ENCODE peak calls at places on chromosomes 16 and 17, in ten cellular contexts. S is mucosa of descending colon, M is tibial artery, H is Caco-2, V is bronchial epithelial cell, N is left ventricle myocardium inferior, Q is neural progenitor cell, D is thoracic aorta, F is foreskin fibroblast, J is PC-9. R is an unnamed sample.
A peak's percentile ranks its signal among the peaks of the same experiment; 100 is the strongest.

GRCh38 chr17:73427198-73427597 is 115.4 kb upstream of the CDC42EP4 start:
- DNase-seq in S (no peak), M (no peak), H (no peak), V (no peak), N (no peak), Q (no peak), D (no peak), F (no peak), J (no peak), R (no peak)

GRCh38 chr16:12879812-12880211 is 21.6 kb upstream of the SHISA9 start:
- DNase-seq in S (no peak), M (no peak), H (no peak), V (no peak), N (no peak), Q (no peak), D (no peak), F (no peak), J (no peak), R (no peak)

GRCh38 chr17:63506627-63507026 is 16.5 kb upstream of the KCNH6 start:
- DNase-seq in S (no peak), M (no peak), H (no peak), V (no peak), N (no peak), Q (no peak), D (no peak), F (no peak), J (no peak), R (no peak)

GRCh38 chr17:63382826-63383225 is 63.3 kb downstream of the CYB561 start:
- DNase-seq in S (no peak), M (no peak), H (no peak), V (peak; percentile 24), N (no peak), Q (no peak), D (no peak), F (no peak), J (no peak), R (no peak)

GRCh38 chr17:37278247-37278894 is 97.4 kb upstream of the C17orf78 start:
- DNase-seq in S (no peak), M (no peak), H (no peak), V (peak; percentile 31), N (no peak), Q (no peak), D (no peak), F (no peak), J (peak; percentile 16), R (no peak)

GRCh38 chr16:4414187-4414909 is 2.0 kb downstream of the CORO7 start:
- DNase-seq in S (no peak), M (no peak), H (no peak), V (peak; percentile 47), N (no peak), Q (no peak), D (no peak), F (no peak), J (no peak), R (no peak)

GRCh38 chr16:70428178-70428998 is 10.5 kb downstream of the ST3GAL2 start:
- DNase-seq in S (peak; percentile 92), M (peak; percentile 83), H (peak; percentile 99), V (peak; percentile 85), N (peak; percentile 97), Q (peak; percentile 75), D (peak; percentile 80), F (peak; percentile 93), J (peak; percentile 89), R (peak; percentile 96)

GRCh38 chr16:85759136-85759535 is 8.2 kb upstream of the C16orf74 start:
- DNase-seq in S (no peak), M (no peak), H (no peak), V (no peak), N (no peak), Q (no peak), D (no peak), F (no peak), J (no peak), R (no peak)

GRCh38 chr17:49404371-49404770 is 10.3 kb downstream of the PHB1 start:
- DNase-seq in S (no peak), M (no peak), H (peak; percentile 40), V (no peak), N (no peak), Q (no peak), D (no peak), F (no peak), J (no peak), R (no peak)

GRCh38 chr17:3735515-3735914 is 11.8 kb downstream of the HASPIN start:
- DNase-seq in S (no peak), M (no peak), H (no peak), V (no peak), N (no peak), Q (no peak), D (no peak), F (no peak), J (no peak), R (no peak)

GRCh38 chr16:82311528-82311927 is 141.5 kb upstream of the MPHOSPH6 start:
- DNase-seq in S (no peak), M (no peak), H (no peak), V (no peak), N (no peak), Q (no peak), D (no peak), F (no peak), J (no peak), R (no peak)

GRCh38 chr17:51645056-51645455 is 384.7 kb downstream of the UTP18 start:
- DNase-seq in S (no peak), M (no peak), H (no peak), V (no peak), N (no peak), Q (no peak), D (no peak), F (no peak), J (no peak), R (no peak)

GRCh38 chr16:48501516-48502377 is 108.2 kb downstream of the N4BP1 start:
- DNase-seq in S (no peak), M (no peak), H (no peak), V (no peak), N (no peak), Q (no peak), D (no peak), F (no peak), J (no peak), R (no peak)

GRCh38 chr17:28272166-28272565 is 46.8 kb upstream of the TMEM97 start:
- DNase-seq in S (no peak), M (no peak), H (no peak), V (no peak), N (no peak), Q (no peak), D (no peak), F (no peak), J (no peak), R (no peak)

GRCh38 chr17:48494335-48494734 is 36.5 kb downstream of the HOXB1 start:
- DNase-seq in S (no peak), M (no peak), H (no peak), V (peak; percentile 58), N (no peak), Q (no peak), D (no peak), F (peak; percentile 42), J (no peak), R (no peak)

GRCh38 chr16:11296706-11297491 is 15.8 kb upstream of the PRM1 start:
- DNase-seq in S (no peak), M (no peak), H (no peak), V (peak; percentile 53), N (no peak), Q (no peak), D (no peak), F (no peak), J (no peak), R (no peak)
- H3K4me3 ChIP-seq in S (no peak overlapping the region), M (no peak overlapping the region), H (no peak overlapping the region), V (no peak overlapping the region), N (peak overlapping the region; percentile 47), Q (no peak overlapping the region), D (peak overlapping the region; percentile 61), F (peak overlapping the region; percentile 10), J (no peak overlapping the region), R (peak overlapping the region; percentile 14)

GRCh38 chr16:87347932-87348615 is 30.9 kb upstream of the C16orf95 start:
- DNase-seq in S (no peak), M (no peak), H (no peak), V (no peak), N (no peak), Q (no peak), D (no peak), F (no peak), J (no peak), R (peak; percentile 3)
- TF ChIP-seq CTCF in S (no peak), M (no peak), H (no peak), V (no peak), N (no peak), Q (no peak), D (no peak), F (no peak), J (no peak), R (no peak)

GRCh38 chr17:42019509-42020404 is at the start of gene NKIRAS2:
- DNase-seq in S (peak; percentile 95), M (peak; percentile 94), H (peak; percentile 97), V (peak; percentile 74), N (peak; percentile 95), Q (peak; percentile 96), D (peak; percentile 67), F (peak; percentile 87), J (peak; percentile 91), R (peak; percentile 95)

GRCh38 chr17:42016952-42017865 is at the start of gene DNAJC7:
- DNase-seq in S (peak; percentile 91), M (peak; percentile 91), H (peak; percentile 93), V (peak; percentile 70), N (peak; percentile 92), Q (peak; percentile 97), D (peak; percentile 75), F (peak; percentile 91), J (peak; percentile 81), R (peak; percentile 90)

GRCh38 chr17:42018988-42019387 is 902 bp upstream of the NKIRAS2 start:
- DNase-seq in S (no peak), M (no peak), H (no peak), V (no peak), N (no peak), Q (no peak), D (no peak), F (no peak), J (no peak), R (no peak)

GRCh38 chr17:42017866-42018200 is 594 bp upstream of the DNAJC7 start:
- DNase-seq in S (peak; percentile 63), M (no peak), H (peak; percentile 64), V (peak; percentile 64), N (no peak), Q (peak; percentile 74), D (no peak), F (no peak), J (no peak), R (no peak)

DNA sequence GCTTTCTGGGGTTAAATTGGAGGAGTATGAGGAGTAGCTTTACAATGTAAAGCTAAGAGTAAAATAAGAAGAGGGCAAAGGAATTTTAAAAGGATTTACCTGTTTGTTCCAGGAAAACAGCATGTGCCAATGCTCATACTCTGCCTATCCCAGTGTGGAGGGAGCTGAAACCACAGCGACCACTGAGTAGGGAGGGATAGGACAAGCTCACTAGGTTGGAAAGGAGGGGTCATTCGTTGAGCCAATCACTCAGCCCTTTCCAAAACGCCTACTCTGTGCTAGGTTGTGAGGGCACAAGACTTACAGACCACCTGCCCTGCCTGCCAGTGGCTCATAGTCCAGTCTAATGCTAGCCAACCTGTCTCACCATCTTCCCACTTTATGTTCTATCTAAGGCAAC is 1.1 kb upstream of the DNAJC7 start:
- DNase-seq in S (no peak), M (no peak), H (no peak), V (no peak), N (no peak), Q (peak; percentile 28), D (no peak), F (no peak), J (no peak), R (no peak)
- H3K4me3 ChIP-seq in S (no peak overlapping the region), M (no peak overlapping the region), H (peak overlapping the region; percentile 95), V (peak overlapping the region; percentile 85), N (peak overlapping the region; percentile 84), Q (peak overlapping the region; percentile 93), D (peak overlapping the region; percentile 95), F (peak overlapping the region; percentile 77), J (peak overlapping the region; percentile 90), R (no peak overlapping the region)

GRCh38 chr16:2339521-2340484 is 725 bp downstream of the ABCA3 start:
- DNase-seq in S (peak; percentile 50), M (peak; percentile 31), H (peak; percentile 60), V (no peak), N (peak; percentile 52), Q (peak; percentile 75), D (no peak), F (no peak), J (peak; percentile 57), R (peak; percentile 58)
- TF ChIP-seq CTCF in S (no peak), M (no peak), H (no peak), V (peak; percentile 14), N (no peak), Q (peak; percentile 13), D (no peak), F (peak; percentile 9), J (no peak), R (no peak)

R was measured in heart right ventricle.